ENCODE peak calls at places on chromosomes 11 and 22, in nine cellular contexts. One of them, this sample, is unnamed.

GRCh38 chr11:33912405-33913361 is 20.8 kb upstream of the LMO2 start:
- DNase-seq in sciatic nerve: no peak
- DNase-seq in head of caudate nucleus: peak
- DNase-seq in kidney: no peak
- DNase-seq in EL: peak
- DNase-seq in astrocyte of the spinal cord: peak
- DNase-seq in T-helper 1 cell: no peak
- DNase-seq in GM13976: peak
- DNase-seq in stimulated activated CD4-positive, alpha-beta T cell treated with anti-CD3 and anti-CD28 coated beads, Interleukin-15, amount 100 ng/mL, for 1 hour: no peak
- DNase-seq in this sample: no peak

GRCh38 chr11:59185412-59185811 is 13.5 kb downstream of the DTX4 start:
- DNase-seq in sciatic nerve: no peak
- DNase-seq in head of caudate nucleus: no peak
- DNase-seq in kidney: no peak
- DNase-seq in EL: no peak
- DNase-seq in astrocyte of the spinal cord: no peak
- DNase-seq in T-helper 1 cell: no peak
- DNase-seq in GM13976: no peak
- DNase-seq in stimulated activated CD4-positive, alpha-beta T cell treated with anti-CD3 and anti-CD28 coated beads, Interleukin-15, amount 100 ng/mL, for 1 hour: no peak
- DNase-seq in this sample: no peak

GRCh38 chr11:103924166-103925013 is 112.0 kb upstream of the DDI1 start:
- DNase-seq in sciatic nerve: no peak
- DNase-seq in head of caudate nucleus: no peak
- DNase-seq in kidney: no peak
- DNase-seq in EL: no peak
- DNase-seq in astrocyte of the spinal cord: peak
- DNase-seq in T-helper 1 cell: no peak
- DNase-seq in GM13976: no peak
- DNase-seq in stimulated activated CD4-positive, alpha-beta T cell treated with anti-CD3 and anti-CD28 coated beads, Interleukin-15, amount 100 ng/mL, for 1 hour: no peak
- DNase-seq in this sample: no peak

GRCh38 chr22:31520036-31520435 is 23.7 kb downstream of the SFI1 start:
- DNase-seq in sciatic nerve: no peak
- DNase-seq in head of caudate nucleus: no peak
- DNase-seq in kidney: no peak
- DNase-seq in EL: no peak
- DNase-seq in astrocyte of the spinal cord: no peak
- DNase-seq in T-helper 1 cell: no peak
- DNase-seq in GM13976: no peak
- DNase-seq in stimulated activated CD4-positive, alpha-beta T cell treated with anti-CD3 and anti-CD28 coated beads, Interleukin-15, amount 100 ng/mL, for 1 hour: no peak
- DNase-seq in this sample: no peak

GRCh38 chr11:118841469-118842222 is 42.0 kb upstream of the CXCR5 start:
- DNase-seq in sciatic nerve: no peak
- DNase-seq in head of caudate nucleus: no peak
- DNase-seq in kidney: no peak
- DNase-seq in EL: no peak
- DNase-seq in astrocyte of the spinal cord: no peak
- DNase-seq in T-helper 1 cell: peak
- DNase-seq in GM13976: peak
- DNase-seq in stimulated activated CD4-positive, alpha-beta T cell treated with anti-CD3 and anti-CD28 coated beads, Interleukin-15, amount 100 ng/mL, for 1 hour: no peak
- DNase-seq in this sample: no peak

GRCh38 chr11:69326622-69327219 is 32.8 kb downstream of the MYEOV start:
- DNase-seq in sciatic nerve: peak
- DNase-seq in head of caudate nucleus: no peak
- DNase-seq in kidney: no peak
- DNase-seq in EL: no peak
- DNase-seq in astrocyte of the spinal cord: no peak
- DNase-seq in T-helper 1 cell: no peak
- DNase-seq in GM13976: no peak
- DNase-seq in stimulated activated CD4-positive, alpha-beta T cell treated with anti-CD3 and anti-CD28 coated beads, Interleukin-15, amount 100 ng/mL, for 1 hour: no peak
- DNase-seq in this sample: no peak

GRCh38 chr11:66546368-66546965 is at the start of gene ACTN3:
- DNase-seq in sciatic nerve: peak
- DNase-seq in head of caudate nucleus: no peak
- DNase-seq in kidney: peak
- DNase-seq in EL: peak
- DNase-seq in astrocyte of the spinal cord: no peak
- DNase-seq in T-helper 1 cell: no peak
- DNase-seq in GM13976: peak
- DNase-seq in stimulated activated CD4-positive, alpha-beta T cell treated with anti-CD3 and anti-CD28 coated beads, Interleukin-15, amount 100 ng/mL, for 1 hour: no peak
- DNase-seq in this sample: no peak

GRCh38 chr11:26326793-26327400 is 5.0 kb upstream of the ANO3 start:
- DNase-seq in sciatic nerve: no peak
- DNase-seq in head of caudate nucleus: no peak
- DNase-seq in kidney: no peak
- DNase-seq in EL: no peak
- DNase-seq in astrocyte of the spinal cord: no peak
- DNase-seq in T-helper 1 cell: no peak
- DNase-seq in GM13976: no peak
- DNase-seq in stimulated activated CD4-positive, alpha-beta T cell treated with anti-CD3 and anti-CD28 coated beads, Interleukin-15, amount 100 ng/mL, for 1 hour: no peak
- DNase-seq in this sample: no peak

GRCh38 chr11:126290887-126291286 is 8.0 kb downstream of the TIRAP start:
- DNase-seq in sciatic nerve: no peak
- DNase-seq in head of caudate nucleus: no peak
- DNase-seq in kidney: no peak
- DNase-seq in EL: no peak
- DNase-seq in astrocyte of the spinal cord: no peak
- DNase-seq in T-helper 1 cell: no peak
- DNase-seq in GM13976: no peak
- DNase-seq in stimulated activated CD4-positive, alpha-beta T cell treated with anti-CD3 and anti-CD28 coated beads, Interleukin-15, amount 100 ng/mL, for 1 hour: no peak
- DNase-seq in this sample: no peak

GRCh38 chr11:124923296-124923695 is 4.2 kb downstream of the HEPN1 start:
- DNase-seq in sciatic nerve: no peak
- DNase-seq in head of caudate nucleus: no peak
- DNase-seq in kidney: no peak
- DNase-seq in EL: no peak
- DNase-seq in astrocyte of the spinal cord: no peak
- DNase-seq in T-helper 1 cell: no peak
- DNase-seq in GM13976: no peak
- DNase-seq in stimulated activated CD4-positive, alpha-beta T cell treated with anti-CD3 and anti-CD28 coated beads, Interleukin-15, amount 100 ng/mL, for 1 hour: no peak
- DNase-seq in this sample: no peak

GRCh38 chr11:117470576-117470975 is 142.9 kb downstream of the CEP164 start:
- DNase-seq in sciatic nerve: no peak
- DNase-seq in head of caudate nucleus: no peak
- DNase-seq in kidney: no peak
- DNase-seq in EL: no peak
- DNase-seq in astrocyte of the spinal cord: no peak
- DNase-seq in T-helper 1 cell: no peak
- DNase-seq in GM13976: no peak
- DNase-seq in stimulated activated CD4-positive, alpha-beta T cell treated with anti-CD3 and anti-CD28 coated beads, Interleukin-15, amount 100 ng/mL, for 1 hour: no peak
- DNase-seq in this sample: no peak

GRCh38 chr22:46075764-46076531 is 74.4 kb upstream of the PPARA start:
- DNase-seq in sciatic nerve: peak
- DNase-seq in head of caudate nucleus: peak
- DNase-seq in kidney: peak
- DNase-seq in EL: peak
- DNase-seq in astrocyte of the spinal cord: no peak
- DNase-seq in T-helper 1 cell: no peak
- DNase-seq in GM13976: no peak
- DNase-seq in stimulated activated CD4-positive, alpha-beta T cell treated with anti-CD3 and anti-CD28 coated beads, Interleukin-15, amount 100 ng/mL, for 1 hour: no peak
- DNase-seq in this sample: no peak

GRCh38 chr11:20192151-20192550 is 31.9 kb upstream of the DBX1 start:
- DNase-seq in sciatic nerve: no peak
- DNase-seq in head of caudate nucleus: no peak
- DNase-seq in kidney: no peak
- DNase-seq in EL: no peak
- DNase-seq in astrocyte of the spinal cord: no peak
- DNase-seq in T-helper 1 cell: no peak
- DNase-seq in GM13976: no peak
- DNase-seq in stimulated activated CD4-positive, alpha-beta T cell treated with anti-CD3 and anti-CD28 coated beads, Interleukin-15, amount 100 ng/mL, for 1 hour: no peak
- DNase-seq in this sample: no peak

GRCh38 chr11:106399075-106399500 is 321.6 kb downstream of the AASDHPPT start:
- DNase-seq in sciatic nerve: peak
- DNase-seq in head of caudate nucleus: no peak
- DNase-seq in kidney: peak
- DNase-seq in EL: peak
- DNase-seq in astrocyte of the spinal cord: peak
- DNase-seq in T-helper 1 cell: no peak
- DNase-seq in GM13976: no peak
- DNase-seq in stimulated activated CD4-positive, alpha-beta T cell treated with anti-CD3 and anti-CD28 coated beads, Interleukin-15, amount 100 ng/mL, for 1 hour: no peak
- DNase-seq in this sample: no peak

GRCh38 chr11:58837707-58838388 is 6.7 kb downstream of the GLYATL2 start:
- DNase-seq in sciatic nerve: no peak
- DNase-seq in head of caudate nucleus: no peak
- DNase-seq in kidney: no peak
- DNase-seq in EL: no peak
- DNase-seq in astrocyte of the spinal cord: no peak
- DNase-seq in T-helper 1 cell: no peak
- DNase-seq in GM13976: no peak
- DNase-seq in stimulated activated CD4-positive, alpha-beta T cell treated with anti-CD3 and anti-CD28 coated beads, Interleukin-15, amount 100 ng/mL, for 1 hour: no peak
- DNase-seq in this sample: no peak

GRCh38 chr22:17563936-17564391 is 666 bp downstream of the SLC25A18 start:
- DNase-seq in sciatic nerve: no peak
- DNase-seq in head of caudate nucleus: no peak
- DNase-seq in kidney: peak
- DNase-seq in EL: peak
- DNase-seq in astrocyte of the spinal cord: peak
- DNase-seq in T-helper 1 cell: no peak
- DNase-seq in GM13976: no peak
- DNase-seq in stimulated activated CD4-positive, alpha-beta T cell treated with anti-CD3 and anti-CD28 coated beads, Interleukin-15, amount 100 ng/mL, for 1 hour: no peak
- DNase-seq in this sample: peak

GRCh38 chr11:124751741-124752470 is at the start of gene VSIG2:
- DNase-seq in sciatic nerve: no peak
- DNase-seq in head of caudate nucleus: no peak
- DNase-seq in kidney: peak
- DNase-seq in EL: no peak
- DNase-seq in astrocyte of the spinal cord: no peak
- DNase-seq in T-helper 1 cell: no peak
- DNase-seq in GM13976: no peak
- DNase-seq in stimulated activated CD4-positive, alpha-beta T cell treated with anti-CD3 and anti-CD28 coated beads, Interleukin-15, amount 100 ng/mL, for 1 hour: no peak
- DNase-seq in this sample: no peak

GRCh38 chr11:106426696-106427095 is 349.2 kb downstream of the AASDHPPT start:
- DNase-seq in sciatic nerve: no peak
- DNase-seq in head of caudate nucleus: no peak
- DNase-seq in kidney: no peak
- DNase-seq in EL: no peak
- DNase-seq in astrocyte of the spinal cord: no peak
- DNase-seq in T-helper 1 cell: no peak
- DNase-seq in GM13976: no peak
- DNase-seq in stimulated activated CD4-positive, alpha-beta T cell treated with anti-CD3 and anti-CD28 coated beads, Interleukin-15, amount 100 ng/mL, for 1 hour: no peak
- DNase-seq in this sample: no peak

GRCh38 chr22:48744283-48744641 is 1083.4 kb downstream of the BRD1 start:
- DNase-seq in sciatic nerve: peak
- DNase-seq in head of caudate nucleus: no peak
- DNase-seq in kidney: no peak
- DNase-seq in EL: no peak
- DNase-seq in astrocyte of the spinal cord: no peak
- DNase-seq in T-helper 1 cell: no peak
- DNase-seq in GM13976: no peak
- DNase-seq in stimulated activated CD4-positive, alpha-beta T cell treated with anti-CD3 and anti-CD28 coated beads, Interleukin-15, amount 100 ng/mL, for 1 hour: no peak
- DNase-seq in this sample: no peak

GRCh38 chr22:24953294-24954113 is 988 bp downstream of the KIAA1671 start:
- DNase-seq in sciatic nerve: no peak
- DNase-seq in head of caudate nucleus: no peak
- DNase-seq in kidney: peak
- DNase-seq in EL: no peak
- DNase-seq in astrocyte of the spinal cord: no peak
- DNase-seq in T-helper 1 cell: no peak
- DNase-seq in GM13976: no peak
- DNase-seq in stimulated activated CD4-positive, alpha-beta T cell treated with anti-CD3 and anti-CD28 coated beads, Interleukin-15, amount 100 ng/mL, for 1 hour: no peak
- DNase-seq in this sample: no peak

GRCh38 chr11:12680246-12680939 is 6.2 kb downstream of the TEAD1 start:
- DNase-seq in sciatic nerve: peak
- DNase-seq in head of caudate nucleus: peak
- DNase-seq in kidney: peak
- DNase-seq in EL: peak
- DNase-seq in astrocyte of the spinal cord: peak
- DNase-seq in T-helper 1 cell: no peak
- DNase-seq in GM13976: no peak
- DNase-seq in stimulated activated CD4-positive, alpha-beta T cell treated with anti-CD3 and anti-CD28 coated beads, Interleukin-15, amount 100 ng/mL, for 1 hour: no peak
- DNase-seq in this sample: peak

GRCh38 chr11:32312865-32313403 is 122.4 kb downstream of the WT1 start:
- DNase-seq in sciatic nerve: no peak
- DNase-seq in head of caudate nucleus: peak
- DNase-seq in kidney: no peak
- DNase-seq in EL: peak
- DNase-seq in astrocyte of the spinal cord: peak
- DNase-seq in T-helper 1 cell: no peak
- DNase-seq in GM13976: peak
- DNase-seq in stimulated activated CD4-positive, alpha-beta T cell treated with anti-CD3 and anti-CD28 coated beads, Interleukin-15, amount 100 ng/mL, for 1 hour: no peak
- DNase-seq in this sample: no peak

GRCh38 chr22:37068859-37069258 is 17.3 kb downstream of the KCTD17 start:
- DNase-seq in sciatic nerve: no peak
- DNase-seq in head of caudate nucleus: no peak
- DNase-seq in kidney: no peak
- DNase-seq in EL: no peak
- DNase-seq in astrocyte of the spinal cord: no peak
- DNase-seq in T-helper 1 cell: no peak
- DNase-seq in GM13976: no peak
- DNase-seq in stimulated activated CD4-positive, alpha-beta T cell treated with anti-CD3 and anti-CD28 coated beads, Interleukin-15, amount 100 ng/mL, for 1 hour: no peak
- DNase-seq in this sample: no peak

GRCh38 chr11:56751480-56751879 is 3.0 kb upstream of the OR9G4 start:
- DNase-seq in sciatic nerve: no peak
- DNase-seq in head of caudate nucleus: no peak
- DNase-seq in kidney: no peak
- DNase-seq in EL: no peak
- DNase-seq in astrocyte of the spinal cord: no peak
- DNase-seq in T-helper 1 cell: no peak
- DNase-seq in GM13976: no peak
- DNase-seq in stimulated activated CD4-positive, alpha-beta T cell treated with anti-CD3 and anti-CD28 coated beads, Interleukin-15, amount 100 ng/mL, for 1 hour: no peak
- DNase-seq in this sample: no peak

GRCh38 chr11:11865449-11865848 is 23.7 kb downstream of the USP47 start:
- DNase-seq in sciatic nerve: no peak
- DNase-seq in head of caudate nucleus: no peak
- DNase-seq in kidney: no peak
- DNase-seq in EL: no peak
- DNase-seq in astrocyte of the spinal cord: no peak
- DNase-seq in T-helper 1 cell: no peak
- DNase-seq in GM13976: no peak
- DNase-seq in stimulated activated CD4-positive, alpha-beta T cell treated with anti-CD3 and anti-CD28 coated beads, Interleukin-15, amount 100 ng/mL, for 1 hour: no peak
- DNase-seq in this sample: no peak

GRCh38 chr11:102637731-102638130 is 12.6 kb upstream of the MMP20 start:
- DNase-seq in sciatic nerve: no peak
- DNase-seq in head of caudate nucleus: peak
- DNase-seq in kidney: no peak
- DNase-seq in EL: no peak
- DNase-seq in astrocyte of the spinal cord: no peak
- DNase-seq in T-helper 1 cell: no peak
- DNase-seq in GM13976: no peak
- DNase-seq in stimulated activated CD4-positive, alpha-beta T cell treated with anti-CD3 and anti-CD28 coated beads, Interleukin-15, amount 100 ng/mL, for 1 hour: no peak
- DNase-seq in this sample: no peak

GRCh38 chr11:79444923-79445322 is 4.1 kb upstream of the TENM4 start:
- DNase-seq in sciatic nerve: no peak
- DNase-seq in head of caudate nucleus: no peak
- DNase-seq in kidney: no peak
- DNase-seq in EL: no peak
- DNase-seq in astrocyte of the spinal cord: no peak
- DNase-seq in T-helper 1 cell: no peak
- DNase-seq in GM13976: no peak
- DNase-seq in stimulated activated CD4-positive, alpha-beta T cell treated with anti-CD3 and anti-CD28 coated beads, Interleukin-15, amount 100 ng/mL, for 1 hour: no peak
- DNase-seq in this sample: no peak

GRCh38 chr11:64924910-64925284 is 408 bp downstream of the PPP2R5B start:
- DNase-seq in sciatic nerve: no peak
- DNase-seq in head of caudate nucleus: no peak
- DNase-seq in kidney: no peak
- DNase-seq in EL: peak
- DNase-seq in astrocyte of the spinal cord: no peak
- DNase-seq in T-helper 1 cell: no peak
- DNase-seq in GM13976: peak
- DNase-seq in stimulated activated CD4-positive, alpha-beta T cell treated with anti-CD3 and anti-CD28 coated beads, Interleukin-15, amount 100 ng/mL, for 1 hour: no peak
- DNase-seq in this sample: no peak

GRCh38 chr11:9201372-9202162 is 63.6 kb downstream of the DENND5A start:
- DNase-seq in sciatic nerve: no peak
- DNase-seq in head of caudate nucleus: no peak
- DNase-seq in kidney: no peak
- DNase-seq in EL: no peak
- DNase-seq in astrocyte of the spinal cord: no peak
- DNase-seq in T-helper 1 cell: no peak
- DNase-seq in GM13976: no peak
- DNase-seq in stimulated activated CD4-positive, alpha-beta T cell treated with anti-CD3 and anti-CD28 coated beads, Interleukin-15, amount 100 ng/mL, for 1 hour: no peak
- DNase-seq in this sample: no peak

GRCh38 chr11:111878385-111878765 is 590 bp downstream of the FDXACB1 start:
- DNase-seq in sciatic nerve: no peak
- DNase-seq in head of caudate nucleus: no peak
- DNase-seq in kidney: no peak
- DNase-seq in EL: no peak
- DNase-seq in astrocyte of the spinal cord: no peak
- DNase-seq in T-helper 1 cell: no peak
- DNase-seq in GM13976: no peak
- DNase-seq in stimulated activated CD4-positive, alpha-beta T cell treated with anti-CD3 and anti-CD28 coated beads, Interleukin-15, amount 100 ng/mL, for 1 hour: no peak
- DNase-seq in this sample: no peak

GRCh38 chr11:108871152-108871551 is 206.3 kb downstream of the DDX10 start:
- DNase-seq in sciatic nerve: no peak
- DNase-seq in head of caudate nucleus: peak
- DNase-seq in kidney: no peak
- DNase-seq in EL: peak
- DNase-seq in astrocyte of the spinal cord: peak
- DNase-seq in T-helper 1 cell: no peak
- DNase-seq in GM13976: peak
- DNase-seq in stimulated activated CD4-positive, alpha-beta T cell treated with anti-CD3 and anti-CD28 coated beads, Interleukin-15, amount 100 ng/mL, for 1 hour: no peak
- DNase-seq in this sample: peak

This sample was measured in Ammon's horn.